ENCODE peak calls at places on chromosomes 16 and 17, in ten cellular contexts. W, A, S, T, F, N, X, M, C and G are unnamed samples.

GRCh38 chr17:14918540-14918939 is 346.6 kb downstream of the PMP22 start:
- DNase-seq in T (no peak), X (no peak), S (no peak), A (no peak), C (no peak), F (no peak), W (no peak), N (no peak), M (no peak), G (no peak)

GRCh38 chr16:535446-536405 is 8.2 kb downstream of the CAPN15 start:
- DNase-seq in C (no peak), N (peak), F (no peak), S (no peak), A (no peak), X (no peak), T (no peak), W (no peak), M (no peak), G (no peak)

GRCh38 chr16:48523415-48524204 is 86.4 kb downstream of the N4BP1 start:
- DNase-seq in X (no peak), N (no peak), M (no peak), F (no peak), T (no peak), C (peak), A (no peak), W (no peak), S (no peak), G (peak)

GRCh38 chr17:68310141-68310540 is 18.8 kb downstream of the ARSG start:
- DNase-seq in W (no peak), F (no peak), A (no peak), S (no peak), M (no peak), N (no peak), X (no peak), C (no peak), T (no peak), G (no peak)

GRCh38 chr17:2383628-2384167 is 17.2 kb downstream of the MNT start:
- DNase-seq in A (no peak), S (no peak), F (no peak), X (no peak), M (no peak), N (no peak), T (no peak), W (no peak), C (no peak), G (no peak)

GRCh38 chr16:12802661-12803060 is 1.0 kb downstream of the CPPED1 start:
- DNase-seq in W (no peak), N (no peak), T (no peak), M (no peak), X (no peak), C (no peak), F (no peak), S (no peak), A (no peak), G (no peak)

GRCh38 chr17:3972281-3972731 is 8.1 kb upstream of the ATP2A3 start:
- DNase-seq in A (no peak), M (peak), F (no peak), C (peak), N (no peak), X (peak), W (no peak), T (no peak), S (no peak), G (no peak)

GRCh38 chr17:67528751-67529436 is 151.8 kb downstream of the PITPNC1 start:
- DNase-seq in N (peak), W (no peak), C (peak), T (peak), S (peak), M (no peak), A (peak), X (no peak), F (peak), G (peak)

GRCh38 chr17:42284020-42284369 is 4.3 kb upstream of the STAT5A start:
- DNase-seq in S (peak), A (no peak), M (no peak), N (no peak), C (no peak), W (no peak), F (no peak), X (no peak), T (no peak), G (no peak)

DNA sequence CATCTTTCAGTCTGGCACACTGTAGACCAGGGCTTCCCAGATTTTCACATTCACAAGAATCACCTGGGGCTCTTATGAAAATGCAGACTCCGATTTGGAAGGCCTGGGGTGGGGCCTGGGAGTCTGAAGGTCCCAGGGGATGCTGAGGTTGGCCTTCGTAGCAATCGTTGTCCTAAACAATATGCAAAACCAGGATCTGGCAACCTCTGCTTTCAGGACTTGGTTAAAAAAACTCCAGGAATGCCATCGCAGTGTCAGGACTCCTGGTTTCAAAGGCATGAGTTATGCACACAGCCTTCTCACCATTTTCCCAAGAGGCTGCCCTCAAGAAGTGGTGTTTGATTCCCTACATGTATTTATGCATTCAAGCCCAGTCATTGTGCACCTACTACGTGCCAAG is 6.7 kb downstream of the CLEC19A start:
- DNase-seq in T (peak), C (no peak), F (no peak), X (no peak), A (no peak), W (no peak), S (no peak), M (no peak), N (no peak), G (no peak)
- H3K27ac ChIP-seq in T (peak), C (no peak), F (no peak), X (no peak), A (no peak), W (no peak), S (no peak), M (no peak), N (no peak), G (no peak)

GRCh38 chr17:59333845-59334244 is 2.4 kb downstream of the YPEL2 start:
- DNase-seq in F (no peak), C (peak), T (peak), X (no peak), A (no peak), M (no peak), W (no peak), S (no peak), N (no peak), G (no peak)
- H3K4me3 ChIP-seq in F (no peak), C (no peak), T (peak), X (no peak), A (no peak), M (no peak), W (no peak), S (no peak), N (no peak), G (peak)

DNA sequence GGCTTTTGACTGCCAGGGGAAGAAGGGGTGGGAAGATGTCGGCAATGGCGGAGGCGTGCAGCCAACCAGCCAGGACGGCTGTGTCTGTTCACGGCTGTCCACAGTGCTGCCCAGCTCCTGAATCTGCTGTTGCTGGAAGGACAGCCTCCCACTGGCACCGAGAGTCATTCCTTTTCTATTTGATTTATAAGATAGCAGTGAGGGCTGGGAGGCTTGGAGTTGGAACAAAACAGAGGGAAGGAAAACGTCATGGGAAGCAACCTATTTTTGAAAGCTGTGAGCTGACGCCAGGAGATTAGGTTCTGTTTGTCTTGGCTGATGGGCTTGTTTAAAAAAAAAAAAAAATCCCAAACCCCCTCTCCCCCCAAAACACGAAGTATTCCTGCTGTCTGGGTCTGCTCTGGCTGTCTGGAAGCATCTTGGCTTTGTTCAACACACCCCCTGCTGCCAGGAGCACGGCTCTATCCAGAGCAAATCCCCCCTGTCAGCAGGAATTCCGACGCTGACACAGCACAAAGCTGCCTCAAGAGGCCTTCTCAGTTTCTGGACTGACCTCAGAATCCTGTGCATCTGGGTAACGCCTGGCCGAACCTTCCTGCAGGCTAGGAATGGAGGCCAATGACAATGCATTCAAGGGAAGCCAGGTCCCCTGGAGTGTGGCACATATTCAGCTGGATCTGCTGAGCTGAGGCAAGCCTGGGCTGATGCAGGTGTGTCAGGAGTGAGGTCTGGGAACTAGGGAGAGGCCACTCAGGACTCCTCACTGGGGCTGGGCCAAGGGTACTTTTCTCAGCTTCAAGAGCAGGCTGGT is 41.0 kb upstream of the SREBF1 start:
- DNase-seq in M (no peak), S (peak), X (no peak), T (peak), W (peak), F (peak), A (peak), N (peak), C (peak), G (peak)
- TF ChIP-seq CTCF in M (no peak), S (no peak), X (no peak), T (no peak), W (no peak), F (peak), A (no peak), N (no peak), C (no peak), G (no peak)

GRCh38 chr17:37317867-37318266 is 57.9 kb upstream of the C17orf78 start:
- DNase-seq in S (no peak), T (no peak), N (no peak), M (no peak), X (no peak), C (no peak), A (no peak), W (no peak), F (no peak), G (no peak)
- H3K27ac ChIP-seq in S (no peak), T (no peak), N (no peak), M (no peak), X (no peak), C (no peak), A (no peak), W (no peak), F (no peak), G (no peak)

GRCh38 chr17:7010523-7010922 is 1.9 kb upstream of the RNASEK start:
- DNase-seq in W (no peak), A (no peak), F (no peak), C (no peak), S (no peak), X (no peak), M (no peak), T (no peak), N (no peak), G (no peak)
- H3K4me3 ChIP-seq in W (no peak), A (no peak), F (peak), C (no peak), S (no peak), X (no peak), M (peak), T (no peak), N (no peak), G (peak)

GRCh38 chr16:71645450-71645849 is 19.5 kb downstream of the MARVELD3 start:
- DNase-seq in M (peak), W (peak), N (no peak), T (peak), X (no peak), A (peak), F (no peak), S (no peak), C (no peak), G (no peak)
- TF ChIP-seq CTCF in M (peak), W (peak), N (peak), T (peak), X (peak), A (peak), F (peak), S (no peak), C (no peak), G (no peak)